ENCODE peak calls at places on chromosomes 2 and 18, in six cellular contexts. One of them, this sample, is unnamed.

GRCh38 chr2:134289225-134289624 is 35.4 kb downstream of the MGAT5 start:
- DNase-seq in HTR-8/SVneo: no peak
- DNase-seq in NAMALWA: no peak
- DNase-seq in body of pancreas: no peak
- DNase-seq in stromal cell of bone marrow: no peak
- DNase-seq in stimulated activated CD4-positive, alpha-beta T cell treated with anti-CD3 and anti-CD28 coated beads, Interleukin-12 subunit alpha, Interleukin-12 subunit beta, amount 100 ng/mL, for 48 hours: no peak
- DNase-seq in this sample: no peak

GRCh38 chr2:235098273-235098672 is 146.5 kb downstream of the SH3BP4 start:
- DNase-seq in HTR-8/SVneo: no peak
- DNase-seq in NAMALWA: no peak
- DNase-seq in body of pancreas: no peak
- DNase-seq in stromal cell of bone marrow: no peak
- DNase-seq in stimulated activated CD4-positive, alpha-beta T cell treated with anti-CD3 and anti-CD28 coated beads, Interleukin-12 subunit alpha, Interleukin-12 subunit beta, amount 100 ng/mL, for 48 hours: no peak
- DNase-seq in this sample: peak; percentile 41

GRCh38 chr2:69041214-69041613 is 28.2 kb downstream of the ANTXR1 start:
- DNase-seq in HTR-8/SVneo: no peak
- DNase-seq in NAMALWA: no peak
- DNase-seq in body of pancreas: no peak
- DNase-seq in stromal cell of bone marrow: no peak
- DNase-seq in stimulated activated CD4-positive, alpha-beta T cell treated with anti-CD3 and anti-CD28 coated beads, Interleukin-12 subunit alpha, Interleukin-12 subunit beta, amount 100 ng/mL, for 48 hours: no peak
- DNase-seq in this sample: no peak

GRCh38 chr2:150817422-150817821 is 330.0 kb upstream of the RND3 start:
- DNase-seq in HTR-8/SVneo: no peak
- DNase-seq in NAMALWA: no peak
- DNase-seq in body of pancreas: no peak
- DNase-seq in stromal cell of bone marrow: no peak
- DNase-seq in stimulated activated CD4-positive, alpha-beta T cell treated with anti-CD3 and anti-CD28 coated beads, Interleukin-12 subunit alpha, Interleukin-12 subunit beta, amount 100 ng/mL, for 48 hours: no peak
- DNase-seq in this sample: no peak

GRCh38 chr2:100940240-100940639 is 61.8 kb upstream of the RPL31 start:
- DNase-seq in HTR-8/SVneo: no peak
- DNase-seq in NAMALWA: no peak
- DNase-seq in body of pancreas: no peak
- DNase-seq in stromal cell of bone marrow: no peak
- DNase-seq in stimulated activated CD4-positive, alpha-beta T cell treated with anti-CD3 and anti-CD28 coated beads, Interleukin-12 subunit alpha, Interleukin-12 subunit beta, amount 100 ng/mL, for 48 hours: no peak
- DNase-seq in this sample: no peak

GRCh38 chr18:59022167-59022945 is 117.3 kb upstream of the SEC11C start:
- DNase-seq in HTR-8/SVneo: no peak
- DNase-seq in NAMALWA: no peak
- DNase-seq in body of pancreas: no peak
- DNase-seq in stromal cell of bone marrow: peak; percentile 28
- DNase-seq in stimulated activated CD4-positive, alpha-beta T cell treated with anti-CD3 and anti-CD28 coated beads, Interleukin-12 subunit alpha, Interleukin-12 subunit beta, amount 100 ng/mL, for 48 hours: no peak
- DNase-seq in this sample: no peak

GRCh38 chr2:71426721-71427120 is 26.6 kb upstream of the DYSF start:
- DNase-seq in HTR-8/SVneo: no peak
- DNase-seq in NAMALWA: no peak
- DNase-seq in body of pancreas: no peak
- DNase-seq in stromal cell of bone marrow: no peak
- DNase-seq in stimulated activated CD4-positive, alpha-beta T cell treated with anti-CD3 and anti-CD28 coated beads, Interleukin-12 subunit alpha, Interleukin-12 subunit beta, amount 100 ng/mL, for 48 hours: no peak
- DNase-seq in this sample: no peak

GRCh38 chr2:225570000-225570399 is 170.5 kb downstream of the NYAP2 start:
- DNase-seq in HTR-8/SVneo: no peak
- DNase-seq in NAMALWA: no peak
- DNase-seq in body of pancreas: no peak
- DNase-seq in stromal cell of bone marrow: no peak
- DNase-seq in stimulated activated CD4-positive, alpha-beta T cell treated with anti-CD3 and anti-CD28 coated beads, Interleukin-12 subunit alpha, Interleukin-12 subunit beta, amount 100 ng/mL, for 48 hours: no peak
- DNase-seq in this sample: no peak

GRCh38 chr18:48470484-48471180 is 61.4 kb upstream of the ZBTB7C start:
- DNase-seq in HTR-8/SVneo: no peak
- DNase-seq in NAMALWA: no peak
- DNase-seq in body of pancreas: no peak
- DNase-seq in stromal cell of bone marrow: no peak
- DNase-seq in stimulated activated CD4-positive, alpha-beta T cell treated with anti-CD3 and anti-CD28 coated beads, Interleukin-12 subunit alpha, Interleukin-12 subunit beta, amount 100 ng/mL, for 48 hours: no peak
- DNase-seq in this sample: no peak

GRCh38 chr2:170818294-170819104 is 1.8 kb downstream of the GAD1 start:
- DNase-seq in HTR-8/SVneo: no peak
- DNase-seq in NAMALWA: no peak
- DNase-seq in body of pancreas: no peak
- DNase-seq in stromal cell of bone marrow: no peak
- DNase-seq in stimulated activated CD4-positive, alpha-beta T cell treated with anti-CD3 and anti-CD28 coated beads, Interleukin-12 subunit alpha, Interleukin-12 subunit beta, amount 100 ng/mL, for 48 hours: no peak
- DNase-seq in this sample: no peak

GRCh38 chr2:82636411-82637020 is 1822.6 kb downstream of the SUCLG1 start:
- DNase-seq in HTR-8/SVneo: no peak
- DNase-seq in NAMALWA: no peak
- DNase-seq in body of pancreas: no peak
- DNase-seq in stromal cell of bone marrow: no peak
- DNase-seq in stimulated activated CD4-positive, alpha-beta T cell treated with anti-CD3 and anti-CD28 coated beads, Interleukin-12 subunit alpha, Interleukin-12 subunit beta, amount 100 ng/mL, for 48 hours: no peak
- DNase-seq in this sample: no peak

GRCh38 chr18:1094408-1094807 is 189.7 kb downstream of the ADCYAP1 start:
- DNase-seq in HTR-8/SVneo: peak; percentile 20
- DNase-seq in NAMALWA: no peak
- DNase-seq in body of pancreas: no peak
- DNase-seq in stromal cell of bone marrow: peak; percentile 51
- DNase-seq in stimulated activated CD4-positive, alpha-beta T cell treated with anti-CD3 and anti-CD28 coated beads, Interleukin-12 subunit alpha, Interleukin-12 subunit beta, amount 100 ng/mL, for 48 hours: no peak
- DNase-seq in this sample: no peak

GRCh38 chr2:44902178-44902577 is 39.3 kb upstream of the SIX3 start:
- DNase-seq in HTR-8/SVneo: no peak
- DNase-seq in NAMALWA: no peak
- DNase-seq in body of pancreas: no peak
- DNase-seq in stromal cell of bone marrow: no peak
- DNase-seq in stimulated activated CD4-positive, alpha-beta T cell treated with anti-CD3 and anti-CD28 coated beads, Interleukin-12 subunit alpha, Interleukin-12 subunit beta, amount 100 ng/mL, for 48 hours: no peak
- DNase-seq in this sample: no peak

GRCh38 chr2:172446524-172447063 is 19.2 kb downstream of the ITGA6 start:
- DNase-seq in HTR-8/SVneo: no peak
- DNase-seq in NAMALWA: no peak
- DNase-seq in body of pancreas: no peak
- DNase-seq in stromal cell of bone marrow: no peak
- DNase-seq in stimulated activated CD4-positive, alpha-beta T cell treated with anti-CD3 and anti-CD28 coated beads, Interleukin-12 subunit alpha, Interleukin-12 subunit beta, amount 100 ng/mL, for 48 hours: no peak
- DNase-seq in this sample: no peak

GRCh38 chr2:150122871-150123588 is 364.4 kb downstream of the RND3 start:
- DNase-seq in HTR-8/SVneo: no peak
- DNase-seq in NAMALWA: no peak
- DNase-seq in body of pancreas: no peak
- DNase-seq in stromal cell of bone marrow: no peak
- DNase-seq in stimulated activated CD4-positive, alpha-beta T cell treated with anti-CD3 and anti-CD28 coated beads, Interleukin-12 subunit alpha, Interleukin-12 subunit beta, amount 100 ng/mL, for 48 hours: no peak
- DNase-seq in this sample: no peak

GRCh38 chr2:40642261-40642660 is 190.4 kb upstream of the SLC8A1 start:
- DNase-seq in HTR-8/SVneo: no peak
- DNase-seq in NAMALWA: no peak
- DNase-seq in body of pancreas: no peak
- DNase-seq in stromal cell of bone marrow: no peak
- DNase-seq in stimulated activated CD4-positive, alpha-beta T cell treated with anti-CD3 and anti-CD28 coated beads, Interleukin-12 subunit alpha, Interleukin-12 subunit beta, amount 100 ng/mL, for 48 hours: no peak
- DNase-seq in this sample: no peak

GRCh38 chr2:25078171-25079049 is 36.5 kb downstream of the EFR3B start:
- DNase-seq in HTR-8/SVneo: peak; percentile 84
- DNase-seq in NAMALWA: no peak
- DNase-seq in body of pancreas: no peak
- DNase-seq in stromal cell of bone marrow: peak; percentile 24
- DNase-seq in stimulated activated CD4-positive, alpha-beta T cell treated with anti-CD3 and anti-CD28 coated beads, Interleukin-12 subunit alpha, Interleukin-12 subunit beta, amount 100 ng/mL, for 48 hours: no peak
- DNase-seq in this sample: peak; percentile 92

GRCh38 chr2:61529944-61530343 is 8.2 kb downstream of the XPO1 start:
- DNase-seq in HTR-8/SVneo: no peak
- DNase-seq in NAMALWA: no peak
- DNase-seq in body of pancreas: no peak
- DNase-seq in stromal cell of bone marrow: no peak
- DNase-seq in stimulated activated CD4-positive, alpha-beta T cell treated with anti-CD3 and anti-CD28 coated beads, Interleukin-12 subunit alpha, Interleukin-12 subunit beta, amount 100 ng/mL, for 48 hours: no peak
- DNase-seq in this sample: no peak

GRCh38 chr2:367246-367645 is 79.4 kb upstream of the ALKAL2 start:
- DNase-seq in HTR-8/SVneo: no peak
- DNase-seq in NAMALWA: no peak
- DNase-seq in body of pancreas: no peak
- DNase-seq in stromal cell of bone marrow: peak; percentile 4
- DNase-seq in stimulated activated CD4-positive, alpha-beta T cell treated with anti-CD3 and anti-CD28 coated beads, Interleukin-12 subunit alpha, Interleukin-12 subunit beta, amount 100 ng/mL, for 48 hours: no peak
- DNase-seq in this sample: no peak

GRCh38 chr2:232482301-232483238 is 5.1 kb downstream of the ECEL1 start:
- DNase-seq in HTR-8/SVneo: no peak
- DNase-seq in NAMALWA: no peak
- DNase-seq in body of pancreas: peak; percentile 5
- DNase-seq in stromal cell of bone marrow: no peak
- DNase-seq in stimulated activated CD4-positive, alpha-beta T cell treated with anti-CD3 and anti-CD28 coated beads, Interleukin-12 subunit alpha, Interleukin-12 subunit beta, amount 100 ng/mL, for 48 hours: no peak
- DNase-seq in this sample: no peak

GRCh38 chr18:53426656-53427055 is 797.8 kb downstream of the MBD2 start:
- DNase-seq in HTR-8/SVneo: no peak
- DNase-seq in NAMALWA: no peak
- DNase-seq in body of pancreas: no peak
- DNase-seq in stromal cell of bone marrow: no peak
- DNase-seq in stimulated activated CD4-positive, alpha-beta T cell treated with anti-CD3 and anti-CD28 coated beads, Interleukin-12 subunit alpha, Interleukin-12 subunit beta, amount 100 ng/mL, for 48 hours: no peak
- DNase-seq in this sample: no peak

This sample was measured in A549.